ENCODE peak calls at places on chromosomes 11 and 22, in six cellular contexts. G is cardiac muscle cell, J is BJ, O is fibroblast of lung, U is heart right ventricle, Y is tibial nerve. T is an unnamed sample. For H3K27me3, the result is how much of the 10 kb centered on the place peaks cover.

GRCh38 chr11:37688461-37688860 is 1090.4 kb upstream of the RAG2 start:
- DNase-seq in G (no peak), J (no peak), O (no peak), U (no peak), Y (no peak), T (no peak)

GRCh38 chr22:28939394-28939793 is 56.0 kb downstream of the ZNRF3 start:
- DNase-seq in G (no peak), J (no peak), O (no peak), U (no peak), Y (no peak), T (no peak)

GRCh38 chr11:105100206-105100605 is 39.4 kb downstream of the CARD18 start:
- DNase-seq in G (no peak), J (no peak), O (no peak), U (no peak), Y (no peak), T (no peak)

GRCh38 chr11:73217810-73218105 is 323 bp upstream of the P2RY2 start:
- DNase-seq in G (no peak), J (no peak), O (no peak), U (no peak), Y (no peak), T (no peak)

GRCh38 chr11:28715726-28716125 is 607.5 kb downstream of the METTL15 start:
- DNase-seq in G (no peak), J (no peak), O (no peak), U (no peak), Y (no peak), T (no peak)

GRCh38 chr11:69333906-69334305 is 40.0 kb downstream of the MYEOV start:
- DNase-seq in G (no peak), J (no peak), O (no peak), U (no peak), Y (no peak), T (no peak)

GRCh38 chr22:49999063-49999900 is 13.3 kb downstream of the IL17REL start:
- DNase-seq in G (no peak), J (no peak), O (no peak), U (no peak), Y (no peak), T (no peak)

GRCh38 chr11:13249992-13250391 is 27.6 kb upstream of the BMAL1 start:
- DNase-seq in G (peak), J (no peak), O (peak), U (no peak), Y (no peak), T (no peak)

GRCh38 chr11:32385998-32386397 is 49.3 kb downstream of the WT1 start:
- DNase-seq in G (peak), J (no peak), O (peak), U (peak), Y (no peak), T (no peak)

GRCh38 chr11:773425-773824 is 3.9 kb downstream of the GATD1 start:
- DNase-seq in G (no peak), J (no peak), O (no peak), U (no peak), Y (no peak), T (no peak)

GRCh38 chr11:100512475-100512874 is 174.6 kb upstream of the ARHGAP42 start:
- DNase-seq in G (no peak), J (no peak), O (peak), U (no peak), Y (no peak), T (peak)

GRCh38 chr11:294795-295194 is 4.5 kb downstream of the IFITM5 start:
- DNase-seq in G (no peak), J (no peak), O (no peak), U (no peak), Y (no peak), T (no peak)

GRCh38 chr11:44708063-44708462 is 18.7 kb upstream of the TSPAN18 start:
- DNase-seq in G (peak), J (no peak), O (no peak), U (peak), Y (no peak), T (no peak)

GRCh38 chr11:37916331-37916730 is 1318.3 kb upstream of the RAG2 start:
- DNase-seq in G (no peak), J (no peak), O (no peak), U (no peak), Y (no peak), T (no peak)

GRCh38 chr11:87028688-87029087 is 9.0 kb upstream of the TMEM135 start:
- DNase-seq in G (no peak), J (no peak), O (no peak), U (no peak), Y (no peak), T (no peak)

GRCh38 chr22:28670691-28671261 is 8.9 kb downstream of the TTC28 start:
- DNase-seq in G (no peak), J (no peak), O (no peak), U (no peak), Y (no peak), T (no peak)

GRCh38 chr22:45804986-45805325 is 133.3 kb downstream of the ATXN10 start:
- DNase-seq in G (peak), J (peak), O (peak), U (no peak), Y (no peak), T (peak)

GRCh38 chr11:79045811-79046304 is 395.0 kb downstream of the TENM4 start:
- DNase-seq in G (no peak), J (no peak), O (no peak), U (no peak), Y (no peak), T (no peak)

DNA sequence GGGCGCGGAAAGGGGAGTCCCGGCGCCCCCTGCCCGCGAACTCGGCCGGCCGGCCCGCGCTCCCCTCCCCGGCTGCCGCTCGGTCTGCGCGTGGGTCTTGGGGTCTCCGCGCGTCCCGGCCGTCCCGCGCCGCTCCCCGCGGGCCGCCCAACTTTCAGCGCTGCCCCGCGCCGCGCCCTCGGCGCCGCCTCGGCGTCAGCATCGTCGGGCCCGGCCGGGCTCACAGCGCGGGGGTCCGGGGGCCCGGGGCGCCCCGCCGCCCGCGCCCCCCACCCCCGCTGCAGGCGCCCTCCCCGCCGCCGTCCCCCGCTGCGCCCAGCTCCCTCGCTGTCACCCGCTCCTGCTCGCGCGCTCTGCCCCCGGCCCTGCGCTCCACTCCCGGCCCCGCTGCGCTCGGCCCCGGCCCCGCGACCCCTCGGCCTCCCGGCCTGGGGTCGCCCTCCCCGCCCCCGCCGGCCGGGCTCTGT is at the start of gene KCNJ4:
- DNase-seq in G (no peak), J (no peak), O (no peak), U (no peak), Y (no peak), T (no peak)
- H3K4me3 ChIP-seq in G (peak), J (peak), O (peak), U (peak), Y (peak), T (peak)

GRCh38 chr22:32462452-32462851 is 1.8 kb downstream of the BPIFC start:
- DNase-seq in G (no peak), J (no peak), O (no peak), U (no peak), Y (no peak), T (no peak)

GRCh38 chr22:32457031-32457430 is 7.2 kb downstream of the BPIFC start:
- DNase-seq in G (no peak), J (no peak), O (no peak), U (no peak), Y (no peak), T (no peak)
- H3K27me3 ChIP-seq in G (under half), J (under half), O (under half), U (under half), Y (under half), T (under half)

DNA sequence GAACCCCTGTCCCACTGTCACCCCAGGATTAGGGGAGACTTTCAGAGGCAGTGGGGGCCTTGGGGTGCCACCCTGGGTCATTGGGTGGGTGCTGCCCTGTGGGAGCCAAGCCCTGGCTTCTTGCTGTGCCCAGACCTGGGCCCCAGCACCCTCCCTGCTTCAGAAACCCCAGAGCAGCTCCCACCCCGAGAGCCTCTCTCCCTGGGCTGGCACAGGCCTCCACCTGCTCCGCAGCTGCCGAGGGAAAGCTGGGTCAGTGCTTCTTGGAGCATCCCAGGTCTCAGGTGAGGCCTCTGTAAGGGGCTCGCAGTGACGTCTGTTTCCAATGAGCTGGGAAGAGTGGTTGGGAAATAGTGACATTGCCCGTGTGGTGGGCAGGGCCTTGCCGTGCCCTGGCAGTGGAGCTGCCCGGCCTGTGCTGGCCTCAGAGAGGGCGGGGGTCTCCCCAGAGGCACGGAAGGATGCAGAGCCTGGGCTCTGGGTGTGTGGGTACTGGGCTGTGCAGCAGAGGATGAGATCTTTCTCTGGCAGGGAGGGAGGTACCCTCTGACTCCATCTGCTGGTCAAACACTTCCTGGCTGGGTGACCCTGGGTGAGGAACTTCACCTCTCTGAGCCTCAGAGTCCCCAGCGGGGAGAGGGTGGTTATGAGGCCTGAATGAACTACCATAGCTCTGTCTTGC is 23.0 kb downstream of the C22orf23 start:
- DNase-seq in G (peak), J (no peak), O (peak), U (no peak), Y (peak), T (no peak)
- TF ChIP-seq CTCF in G (peak), J (peak), O (peak), U (peak), Y (peak), T (peak)

GRCh38 chr22:24183321-24184031 is 2.2 kb downstream of the SUSD2 start:
- DNase-seq in G (no peak), J (no peak), O (no peak), U (no peak), Y (no peak), T (no peak)
- H3K4me3 ChIP-seq in G (no peak), J (no peak), O (no peak), U (no peak), Y (no peak), T (no peak)

GRCh38 chr11:120012245-120012644 is 125.7 kb downstream of the TRIM29 start:
- DNase-seq in G (no peak), J (no peak), O (no peak), U (no peak), Y (no peak), T (no peak)

GRCh38 chr11:120017582-120017981 is 120.3 kb downstream of the TRIM29 start:
- DNase-seq in G (no peak), J (no peak), O (no peak), U (no peak), Y (no peak), T (no peak)

GRCh38 chr11:120013325-120014250 is 124.3 kb downstream of the TRIM29 start:
- DNase-seq in G (peak), J (no peak), O (peak), U (peak), Y (no peak), T (no peak)

GRCh38 chr11:120009938-120010337 is 128.0 kb downstream of the TRIM29 start:
- DNase-seq in G (no peak), J (no peak), O (no peak), U (no peak), Y (no peak), T (no peak)

DNA sequence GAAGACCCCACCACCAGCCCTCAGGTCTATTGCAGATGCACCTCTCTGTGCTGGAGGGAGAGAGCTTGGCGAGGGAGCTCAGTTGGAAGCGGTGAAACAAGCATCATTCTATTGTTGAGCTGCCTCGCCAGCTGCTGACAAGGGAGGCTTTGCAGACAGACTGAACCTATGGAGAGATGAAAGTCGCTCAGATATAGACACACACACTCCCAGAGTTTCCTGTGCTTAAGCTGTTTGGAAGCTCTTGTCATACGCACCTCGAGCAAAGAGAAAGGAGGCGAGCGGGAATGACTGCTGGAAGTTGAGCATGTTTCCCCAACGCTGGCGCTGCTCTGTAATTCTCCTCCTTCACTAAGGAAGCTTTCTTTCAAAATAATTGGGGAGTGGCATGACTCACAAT is 126.1 kb downstream of the TRIM29 start:
- DNase-seq in G (no peak), J (no peak), O (no peak), U (no peak), Y (no peak), T (no peak)
- H3K27me3 ChIP-seq in G (under half), J (under half), O (under half), U (under half), Y (under half), T (under half)

T was measured in kidney epithelial cell.